ENCODE peak calls at places on chromosomes 16 and 17, in six cellular contexts. R, F, D, J, Z and I are unnamed samples.

GRCh38 chr16:50982808-50983207 is 168.3 kb downstream of the SALL1 start:
- DNase-seq in R (no peak), F (no peak), D (no peak), J (no peak), Z (no peak), I (no peak)

GRCh38 chr17:351875-352420 is 659 bp downstream of the RPH3AL start:
- DNase-seq in R (no peak), F (no peak), D (no peak), J (peak; percentile 63), Z (no peak), I (no peak)

GRCh38 chr17:57035971-57036481 is 49.0 kb upstream of the AKAP1 start:
- DNase-seq in R (peak; percentile 57), F (peak; percentile 88), D (no peak), J (no peak), Z (peak; percentile 83), I (no peak)

GRCh38 chr17:63775420-63775819 is 1.4 kb downstream of the DDX42 start:
- DNase-seq in R (no peak), F (no peak), D (no peak), J (no peak), Z (no peak), I (no peak)

GRCh38 chr17:54902017-54902416 is 1.4 kb downstream of the TOM1L1 start:
- DNase-seq in R (no peak), F (no peak), D (no peak), J (no peak), Z (no peak), I (no peak)

GRCh38 chr16:87203060-87203656 is 114.0 kb downstream of the C16orf95 start:
- DNase-seq in R (no peak), F (peak; percentile 84), D (peak; percentile 60), J (no peak), Z (peak; percentile 54), I (peak; percentile 86)

GRCh38 chr16:12158428-12158827 is 181.9 kb downstream of the SNX29 start:
- DNase-seq in R (no peak), F (no peak), D (peak; percentile 90), J (peak; percentile 12), Z (no peak), I (no peak)

GRCh38 chr16:48064971-48065370 is 90.8 kb downstream of the ABCC12 start:
- DNase-seq in R (no peak), F (no peak), D (no peak), J (no peak), Z (no peak), I (no peak)

GRCh38 chr16:87465306-87465705 is 27.5 kb downstream of the ZCCHC14 start:
- DNase-seq in R (peak; percentile 85), F (peak; percentile 69), D (peak; percentile 40), J (no peak), Z (peak; percentile 90), I (no peak)

GRCh38 chr16:17768257-17768656 is 297.5 kb upstream of the XYLT1 start:
- DNase-seq in R (no peak), F (no peak), D (peak; percentile 69), J (no peak), Z (no peak), I (no peak)

GRCh38 chr16:69160192-69160591 is 26.8 kb upstream of the SNTB2 start:
- DNase-seq in R (no peak), F (no peak), D (no peak), J (no peak), Z (no peak), I (no peak)

GRCh38 chr17:70855401-70856054 is 686.2 kb downstream of the KCNJ2 start:
- DNase-seq in R (no peak), F (no peak), D (no peak), J (no peak), Z (peak; percentile 26), I (no peak)

GRCh38 chr16:86956437-86956836 is 360.8 kb downstream of the C16orf95 start:
- DNase-seq in R (no peak), F (no peak), D (no peak), J (no peak), Z (no peak), I (no peak)

GRCh38 chr16:87391324-87391949 is 699 bp upstream of the MAP1LC3B start:
- DNase-seq in R (peak; percentile 67), F (peak; percentile 65), D (no peak), J (peak; percentile 93), Z (peak; percentile 58), I (peak; percentile 58)

GRCh38 chr16:27538508-27538907 is 11.2 kb downstream of the GTF3C1 start:
- DNase-seq in R (no peak), F (no peak), D (no peak), J (peak; percentile 49), Z (no peak), I (no peak)

GRCh38 chr16:72312862-72313261 is 140.9 kb upstream of the PMFBP1 start:
- DNase-seq in R (no peak), F (no peak), D (no peak), J (no peak), Z (no peak), I (no peak)

GRCh38 chr16:11079657-11080187 is 135.4 kb downstream of the CLEC16A start:
- DNase-seq in R (no peak), F (no peak), D (peak; percentile 95), J (no peak), Z (no peak), I (no peak)

GRCh38 chr16:8963825-8964441 is at the start of gene USP7:
- DNase-seq in R (peak; percentile 86), F (peak; percentile 93), D (peak; percentile 33), J (peak; percentile 100), Z (peak; percentile 95), I (peak; percentile 95)
- TF ChIP-seq CTCF in R (no peak), F (no peak), D (no peak), J (no peak), Z (no peak), I (no peak)

GRCh38 chr16:53358884-53359283 is 75.4 kb upstream of the RBL2 start:
- DNase-seq in R (no peak), F (no peak), D (no peak), J (no peak), Z (no peak), I (no peak)

GRCh38 chr16:53355064-53355463 is 79.2 kb upstream of the RBL2 start:
- DNase-seq in R (no peak), F (no peak), D (no peak), J (no peak), Z (no peak), I (no peak)

GRCh38 chr16:53357955-53358354 is 76.3 kb upstream of the RBL2 start:
- DNase-seq in R (no peak), F (no peak), D (no peak), J (no peak), Z (no peak), I (no peak)

GRCh38 chr16:53356478-53357207 is 77.6 kb upstream of the RBL2 start:
- DNase-seq in R (no peak), F (no peak), D (no peak), J (no peak), Z (no peak), I (no peak)

GRCh38 chr16:53357208-53357586 is 77.1 kb upstream of the RBL2 start:
- DNase-seq in R (no peak), F (no peak), D (no peak), J (no peak), Z (no peak), I (no peak)
- TF ChIP-seq CTCF in R (no peak), F (no peak), D (no peak), J (no peak), Z (no peak), I (no peak)

GRCh38 chr17:30334421-30334820 is 564 bp upstream of the TMIGD1 start:
- DNase-seq in R (no peak), F (no peak), D (no peak), J (no peak), Z (no peak), I (no peak)

GRCh38 chr17:30333503-30334240 is at the start of gene TMIGD1:
- DNase-seq in R (no peak), F (no peak), D (no peak), J (no peak), Z (no peak), I (no peak)

GRCh38 chr17:30340957-30341356 is 7.1 kb upstream of the TMIGD1 start:
- DNase-seq in R (no peak), F (no peak), D (no peak), J (no peak), Z (no peak), I (no peak)

GRCh38 chr17:30337393-30337999 is 3.6 kb upstream of the TMIGD1 start:
- DNase-seq in R (no peak), F (no peak), D (no peak), J (no peak), Z (no peak), I (no peak)

DNA sequence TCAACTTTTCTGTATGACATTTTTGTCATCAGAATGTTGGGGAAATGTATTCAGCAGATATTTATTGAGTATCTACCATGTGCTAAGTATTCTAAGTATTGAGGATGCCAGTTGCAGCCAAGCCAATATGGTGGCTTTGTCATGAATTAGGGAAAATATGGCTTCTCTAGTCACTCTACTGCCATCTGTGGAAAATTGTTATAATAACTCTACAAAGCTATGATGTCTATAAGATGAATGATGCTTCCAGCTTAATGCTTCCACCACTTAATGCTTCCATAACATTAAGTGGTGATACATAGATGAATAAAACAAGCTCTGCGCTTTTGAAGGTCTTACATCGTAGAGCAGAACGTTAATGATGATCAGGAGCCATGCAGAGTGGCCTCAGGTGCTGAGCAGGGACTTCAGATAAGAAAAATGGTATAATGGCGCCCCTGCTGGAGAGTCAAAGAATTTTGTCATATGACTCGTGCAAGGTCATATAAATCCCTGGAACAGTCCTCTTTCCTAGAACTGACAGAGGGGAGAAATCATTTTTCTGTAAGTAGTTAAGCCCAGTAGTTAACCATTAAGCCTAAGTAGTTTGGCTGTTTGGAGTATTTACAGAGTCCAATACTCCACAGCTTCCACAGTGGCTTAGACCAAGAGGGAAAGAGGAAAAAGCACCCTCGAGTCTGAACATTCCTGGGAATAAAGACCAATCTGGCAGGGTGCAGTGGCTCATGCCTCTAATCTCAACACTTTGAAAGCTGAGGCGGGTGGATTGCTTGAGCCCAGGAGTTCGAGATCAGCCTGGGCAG is 2.7 kb upstream of the TMIGD1 start:
- DNase-seq in R (no peak), F (peak; percentile 72), D (no peak), J (no peak), Z (peak; percentile 50), I (peak; percentile 25)
- TF ChIP-seq CTCF in R (no peak), F (peak; percentile 30), D (peak; percentile 7), J (peak; percentile 59), Z (peak; percentile 59), I (peak; percentile 76)

GRCh38 chr17:48625502-48626201 is 506 bp downstream of the HOXB9 start:
- DNase-seq in R (no peak), F (peak; percentile 89), D (no peak), J (no peak), Z (peak; percentile 46), I (no peak)

GRCh38 chr17:48624544-48625501 is 1.3 kb downstream of the HOXB9 start:
- DNase-seq in R (no peak), F (no peak), D (no peak), J (no peak), Z (no peak), I (peak; percentile 45)

GRCh38 chr17:48623583-48623982 is 2.6 kb downstream of the HOXB9 start:
- DNase-seq in R (no peak), F (no peak), D (no peak), J (no peak), Z (no peak), I (no peak)

GRCh38 chr17:48622857-48623256 is 3.3 kb downstream of the HOXB9 start:
- DNase-seq in R (no peak), F (no peak), D (no peak), J (no peak), Z (no peak), I (no peak)

DNA sequence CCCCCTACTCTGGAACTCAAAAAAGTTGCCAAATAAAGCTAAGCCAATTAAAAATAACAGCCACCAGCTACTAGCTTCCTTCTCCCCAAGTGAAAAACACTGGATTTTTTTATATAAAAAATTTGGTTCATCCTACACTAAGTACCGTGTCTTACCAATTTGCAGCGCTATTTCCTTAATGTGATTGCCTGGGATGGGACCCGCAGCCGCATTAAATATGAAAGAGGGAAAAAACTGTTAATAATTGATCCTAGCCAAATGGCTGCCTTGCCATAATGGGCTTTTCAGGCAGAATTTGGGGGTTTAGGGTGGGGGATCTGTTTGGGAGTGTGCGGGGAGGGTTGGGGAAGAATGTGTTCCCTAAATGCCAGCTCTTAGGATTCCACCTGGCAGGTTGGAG is 2.0 kb downstream of the HOXB9 start:
- DNase-seq in R (no peak), F (no peak), D (no peak), J (no peak), Z (no peak), I (no peak)
- TF ChIP-seq CTCF in R (no peak), F (no peak), D (no peak), J (no peak), Z (no peak), I (no peak)